ENCODE peak calls at places on chromosomes 3 and 15, in nine cellular contexts. One of them, this sample, is unnamed.
A peak's percentile ranks its signal among the peaks of the same experiment; 100 is the strongest.

GRCh38 chr15:33059184-33059583 is 135.3 kb downstream of the FMN1 start:
- DNase-seq in T-cell: no peak
- DNase-seq in CD8-positive, alpha-beta T cell: no peak
- DNase-seq in GM06990: no peak
- DNase-seq in NCI-H187 treated with DMSO at 0.1 percent for 48 hours: no peak
- DNase-seq in T-helper 2 cell: no peak
- DNase-seq in fibroblast of lung: peak; percentile 83
- DNase-seq in activated naive CD4-positive, alpha-beta T cell: no peak
- DNase-seq in fibroblast of the conjunctiva: no peak
- DNase-seq in this sample: no peak

GRCh38 chr15:101201411-101202174 is 50.3 kb downstream of the CHSY1 start:
- DNase-seq in activated naive CD4-positive, alpha-beta T cell: no peak
- DNase-seq in GM06990: no peak
- DNase-seq in fibroblast of the conjunctiva: peak; percentile 98
- DNase-seq in NCI-H187 treated with DMSO at 0.1 percent for 48 hours: no peak
- DNase-seq in T-helper 2 cell: no peak
- DNase-seq in CD8-positive, alpha-beta T cell: no peak
- DNase-seq in T-cell: no peak
- DNase-seq in fibroblast of lung: peak; percentile 99
- DNase-seq in this sample: no peak

GRCh38 chr3:49718419-49719213 is 868 bp downstream of the AMIGO3 start:
- DNase-seq in NCI-H187 treated with DMSO at 0.1 percent for 48 hours: no peak
- DNase-seq in GM06990: peak; percentile 52
- DNase-seq in fibroblast of the conjunctiva: no peak
- DNase-seq in T-helper 2 cell: no peak
- DNase-seq in T-cell: no peak
- DNase-seq in fibroblast of lung: no peak
- DNase-seq in activated naive CD4-positive, alpha-beta T cell: no peak
- DNase-seq in CD8-positive, alpha-beta T cell: no peak
- DNase-seq in this sample: no peak

GRCh38 chr15:33068531-33068990 is 126.0 kb downstream of the FMN1 start:
- DNase-seq in NCI-H187 treated with DMSO at 0.1 percent for 48 hours: peak; percentile 64
- DNase-seq in fibroblast of lung: peak; percentile 59
- DNase-seq in T-helper 2 cell: no peak
- DNase-seq in CD8-positive, alpha-beta T cell: no peak
- DNase-seq in activated naive CD4-positive, alpha-beta T cell: no peak
- DNase-seq in GM06990: no peak
- DNase-seq in T-cell: no peak
- DNase-seq in fibroblast of the conjunctiva: no peak
- DNase-seq in this sample: no peak

GRCh38 chr15:69792823-69793222 is 304.9 kb downstream of the TLE3 start:
- DNase-seq in GM06990: no peak
- DNase-seq in CD8-positive, alpha-beta T cell: no peak
- DNase-seq in activated naive CD4-positive, alpha-beta T cell: no peak
- DNase-seq in T-helper 2 cell: no peak
- DNase-seq in NCI-H187 treated with DMSO at 0.1 percent for 48 hours: no peak
- DNase-seq in fibroblast of lung: no peak
- DNase-seq in fibroblast of the conjunctiva: no peak
- DNase-seq in T-cell: no peak
- DNase-seq in this sample: no peak

GRCh38 chr15:27175479-27176153 is 204.6 kb downstream of the GABRG3 start:
- DNase-seq in fibroblast of lung: no peak
- DNase-seq in T-cell: no peak
- DNase-seq in activated naive CD4-positive, alpha-beta T cell: no peak
- DNase-seq in fibroblast of the conjunctiva: no peak
- DNase-seq in GM06990: no peak
- DNase-seq in T-helper 2 cell: no peak
- DNase-seq in NCI-H187 treated with DMSO at 0.1 percent for 48 hours: no peak
- DNase-seq in CD8-positive, alpha-beta T cell: no peak
- DNase-seq in this sample: no peak

GRCh38 chr3:181457190-181457589 is 254.5 kb upstream of the SOX2 start:
- DNase-seq in activated naive CD4-positive, alpha-beta T cell: no peak
- DNase-seq in fibroblast of lung: no peak
- DNase-seq in fibroblast of the conjunctiva: no peak
- DNase-seq in GM06990: no peak
- DNase-seq in CD8-positive, alpha-beta T cell: no peak
- DNase-seq in T-helper 2 cell: no peak
- DNase-seq in T-cell: no peak
- DNase-seq in NCI-H187 treated with DMSO at 0.1 percent for 48 hours: no peak
- DNase-seq in this sample: no peak

GRCh38 chr3:117463276-117463675 is 753.7 kb downstream of the TUSC7 start:
- DNase-seq in fibroblast of the conjunctiva: peak; percentile 6
- DNase-seq in CD8-positive, alpha-beta T cell: no peak
- DNase-seq in T-helper 2 cell: no peak
- DNase-seq in activated naive CD4-positive, alpha-beta T cell: no peak
- DNase-seq in GM06990: no peak
- DNase-seq in NCI-H187 treated with DMSO at 0.1 percent for 48 hours: no peak
- DNase-seq in fibroblast of lung: peak; percentile 21
- DNase-seq in T-cell: no peak
- DNase-seq in this sample: no peak

GRCh38 chr15:22786868-22787698 is 639 bp downstream of the NIPA1 start:
- DNase-seq in CD8-positive, alpha-beta T cell: no peak
- DNase-seq in T-helper 2 cell: no peak
- DNase-seq in fibroblast of lung: peak; percentile 15
- DNase-seq in fibroblast of the conjunctiva: no peak
- DNase-seq in NCI-H187 treated with DMSO at 0.1 percent for 48 hours: no peak
- DNase-seq in GM06990: peak; percentile 63
- DNase-seq in T-cell: peak; percentile 1
- DNase-seq in activated naive CD4-positive, alpha-beta T cell: no peak
- DNase-seq in this sample: peak; percentile 10

GRCh38 chr3:83498617-83499016 is 1460.2 kb upstream of the CADM2 start:
- DNase-seq in fibroblast of the conjunctiva: no peak
- DNase-seq in fibroblast of lung: no peak
- DNase-seq in NCI-H187 treated with DMSO at 0.1 percent for 48 hours: no peak
- DNase-seq in CD8-positive, alpha-beta T cell: no peak
- DNase-seq in T-cell: no peak
- DNase-seq in activated naive CD4-positive, alpha-beta T cell: no peak
- DNase-seq in T-helper 2 cell: no peak
- DNase-seq in GM06990: no peak
- DNase-seq in this sample: no peak

GRCh38 chr3:81958967-81959625 is 197.7 kb upstream of the GBE1 start:
- DNase-seq in activated naive CD4-positive, alpha-beta T cell: no peak
- DNase-seq in fibroblast of the conjunctiva: peak; percentile 2
- DNase-seq in NCI-H187 treated with DMSO at 0.1 percent for 48 hours: no peak
- DNase-seq in GM06990: no peak
- DNase-seq in CD8-positive, alpha-beta T cell: no peak
- DNase-seq in T-cell: no peak
- DNase-seq in fibroblast of lung: peak; percentile 12
- DNase-seq in T-helper 2 cell: no peak
- DNase-seq in this sample: no peak

GRCh38 chr15:95162967-95163531 is 931.7 kb downstream of the MCTP2 start:
- DNase-seq in fibroblast of lung: peak; percentile 57
- DNase-seq in fibroblast of the conjunctiva: peak; percentile 47
- DNase-seq in NCI-H187 treated with DMSO at 0.1 percent for 48 hours: no peak
- DNase-seq in CD8-positive, alpha-beta T cell: no peak
- DNase-seq in GM06990: no peak
- DNase-seq in activated naive CD4-positive, alpha-beta T cell: no peak
- DNase-seq in T-cell: no peak
- DNase-seq in T-helper 2 cell: no peak
- DNase-seq in this sample: no peak

GRCh38 chr15:94673801-94674200 is 442.4 kb downstream of the MCTP2 start:
- DNase-seq in T-helper 2 cell: no peak
- DNase-seq in activated naive CD4-positive, alpha-beta T cell: no peak
- DNase-seq in fibroblast of lung: no peak
- DNase-seq in T-cell: no peak
- DNase-seq in fibroblast of the conjunctiva: no peak
- DNase-seq in CD8-positive, alpha-beta T cell: no peak
- DNase-seq in NCI-H187 treated with DMSO at 0.1 percent for 48 hours: no peak
- DNase-seq in GM06990: no peak
- DNase-seq in this sample: no peak

GRCh38 chr3:79314547-79314946 is 453.3 kb downstream of the ROBO1 start:
- DNase-seq in GM06990: no peak
- DNase-seq in T-helper 2 cell: no peak
- DNase-seq in NCI-H187 treated with DMSO at 0.1 percent for 48 hours: no peak
- DNase-seq in T-cell: no peak
- DNase-seq in fibroblast of lung: no peak
- DNase-seq in CD8-positive, alpha-beta T cell: no peak
- DNase-seq in fibroblast of the conjunctiva: no peak
- DNase-seq in activated naive CD4-positive, alpha-beta T cell: no peak
- DNase-seq in this sample: no peak

GRCh38 chr3:133840767-133841166 is 35.2 kb downstream of the SRPRB start:
- DNase-seq in T-cell: no peak
- DNase-seq in fibroblast of the conjunctiva: no peak
- DNase-seq in activated naive CD4-positive, alpha-beta T cell: no peak
- DNase-seq in fibroblast of lung: no peak
- DNase-seq in GM06990: no peak
- DNase-seq in CD8-positive, alpha-beta T cell: no peak
- DNase-seq in T-helper 2 cell: no peak
- DNase-seq in NCI-H187 treated with DMSO at 0.1 percent for 48 hours: no peak
- DNase-seq in this sample: no peak

GRCh38 chr3:120047686-120048085 is 46.6 kb downstream of the GSK3B start:
- DNase-seq in T-helper 2 cell: no peak
- DNase-seq in fibroblast of the conjunctiva: no peak
- DNase-seq in activated naive CD4-positive, alpha-beta T cell: no peak
- DNase-seq in T-cell: no peak
- DNase-seq in GM06990: no peak
- DNase-seq in fibroblast of lung: no peak
- DNase-seq in CD8-positive, alpha-beta T cell: no peak
- DNase-seq in NCI-H187 treated with DMSO at 0.1 percent for 48 hours: no peak
- DNase-seq in this sample: no peak

GRCh38 chr3:191141728-191142127 is 57.3 kb upstream of the OSTN start:
- DNase-seq in fibroblast of the conjunctiva: peak; percentile 49
- DNase-seq in T-helper 2 cell: no peak
- DNase-seq in fibroblast of lung: peak; percentile 85
- DNase-seq in CD8-positive, alpha-beta T cell: no peak
- DNase-seq in activated naive CD4-positive, alpha-beta T cell: no peak
- DNase-seq in GM06990: no peak
- DNase-seq in T-cell: no peak
- DNase-seq in NCI-H187 treated with DMSO at 0.1 percent for 48 hours: no peak
- DNase-seq in this sample: no peak

GRCh38 chr3:185711255-185711870 is 113.5 kb downstream of the IGF2BP2 start:
- DNase-seq in T-helper 2 cell: no peak
- DNase-seq in fibroblast of lung: no peak
- DNase-seq in T-cell: no peak
- DNase-seq in fibroblast of the conjunctiva: no peak
- DNase-seq in CD8-positive, alpha-beta T cell: no peak
- DNase-seq in activated naive CD4-positive, alpha-beta T cell: no peak
- DNase-seq in NCI-H187 treated with DMSO at 0.1 percent for 48 hours: no peak
- DNase-seq in GM06990: no peak
- DNase-seq in this sample: no peak

GRCh38 chr15:74040115-74040850 is 42.1 kb downstream of the GOLGA6A start:
- DNase-seq in GM06990: no peak
- DNase-seq in activated naive CD4-positive, alpha-beta T cell: no peak
- DNase-seq in T-helper 2 cell: no peak
- DNase-seq in T-cell: no peak
- DNase-seq in NCI-H187 treated with DMSO at 0.1 percent for 48 hours: no peak
- DNase-seq in CD8-positive, alpha-beta T cell: no peak
- DNase-seq in fibroblast of lung: peak; percentile 89
- DNase-seq in fibroblast of the conjunctiva: peak; percentile 79
- DNase-seq in this sample: no peak

GRCh38 chr15:71390101-71390500 is 274.8 kb downstream of the THSD4 start:
- DNase-seq in fibroblast of the conjunctiva: no peak
- DNase-seq in activated naive CD4-positive, alpha-beta T cell: no peak
- DNase-seq in fibroblast of lung: no peak
- DNase-seq in NCI-H187 treated with DMSO at 0.1 percent for 48 hours: no peak
- DNase-seq in CD8-positive, alpha-beta T cell: no peak
- DNase-seq in T-cell: no peak
- DNase-seq in GM06990: no peak
- DNase-seq in T-helper 2 cell: no peak
- DNase-seq in this sample: no peak

GRCh38 chr3:156024904-156025303 is 95.5 kb upstream of the KCNAB1 start:
- DNase-seq in fibroblast of lung: peak; percentile 3
- DNase-seq in NCI-H187 treated with DMSO at 0.1 percent for 48 hours: no peak
- DNase-seq in fibroblast of the conjunctiva: no peak
- DNase-seq in T-cell: no peak
- DNase-seq in activated naive CD4-positive, alpha-beta T cell: no peak
- DNase-seq in GM06990: no peak
- DNase-seq in CD8-positive, alpha-beta T cell: no peak
- DNase-seq in T-helper 2 cell: no peak
- DNase-seq in this sample: no peak

GRCh38 chr15:65869954-65870871 is 922 bp downstream of the RAB11A start:
- DNase-seq in fibroblast of the conjunctiva: no peak
- DNase-seq in fibroblast of lung: peak; percentile 28
- DNase-seq in activated naive CD4-positive, alpha-beta T cell: no peak
- DNase-seq in T-cell: no peak
- DNase-seq in GM06990: peak; percentile 46
- DNase-seq in NCI-H187 treated with DMSO at 0.1 percent for 48 hours: no peak
- DNase-seq in T-helper 2 cell: no peak
- DNase-seq in CD8-positive, alpha-beta T cell: peak; percentile 52
- DNase-seq in this sample: peak; percentile 12